ENCODE peak calls at places on chromosome 9, in ten cellular contexts. J is neural progenitor cell; H is fibroblast of villous mesenchyme; Z is stimulated activated CD4-positive, alpha-beta T cell treated with anti-CD3 and anti-CD28 coated beads, TNF-alpha, amount 100 ng/mL, for 48 hours; D is heart left ventricle; B is BJ; P is progenitor cell of endocrine pancreas; Q is retina; U is fibroblast of mammary gland; W is activated T-helper 9 cell treated with anti-CD3 and anti-CD28 coated beads, Interleukin-2, amount 50 U/mL, for 16 hours. M is an unnamed sample.

GRCh38 chr9:5392285-5392684 is 45.4 kb downstream of the PLGRKT start:
- DNase-seq in W (no peak), Q (no peak), Z (no peak), P (no peak), H (no peak), B (no peak), U (no peak), J (no peak), D (no peak), M (no peak)

GRCh38 chr9:133738039-133738805 is at the start of gene SARDH:
- DNase-seq in Q (peak; percentile 80), H (peak; percentile 53), Z (no peak), D (peak; percentile 53), J (peak; percentile 84), P (no peak), W (no peak), U (peak; percentile 32), B (no peak), M (peak; percentile 75)

GRCh38 chr9:95989304-95989703 is 113.8 kb downstream of the ERCC6L2 start:
- DNase-seq in W (no peak), Z (no peak), H (peak; percentile 21), Q (no peak), D (no peak), P (no peak), B (no peak), U (peak; percentile 49), J (no peak), M (no peak)

GRCh38 chr9:98701576-98701975 is 7.2 kb downstream of the GABBR2 start:
- DNase-seq in J (no peak), U (no peak), Q (no peak), D (no peak), W (no peak), H (no peak), B (no peak), Z (no peak), P (no peak), M (no peak)

GRCh38 chr9:82152181-82152580 is 163.6 kb downstream of the SPATA31D1 start:
- DNase-seq in P (no peak), Q (no peak), Z (no peak), D (no peak), U (peak; percentile 89), J (no peak), H (peak; percentile 65), B (peak; percentile 62), W (no peak), M (no peak)

GRCh38 chr9:117775576-117775975 is 71.4 kb downstream of the TLR4 start:
- DNase-seq in P (no peak), B (no peak), D (no peak), H (no peak), Q (no peak), W (no peak), U (no peak), Z (no peak), J (no peak), M (no peak)

GRCh38 chr9:36864491-36865410 is 169.3 kb downstream of the PAX5 start:
- DNase-seq in Z (no peak), P (no peak), J (peak; percentile 75), U (no peak), W (no peak), Q (peak; percentile 85), D (no peak), B (no peak), H (no peak), M (no peak)

GRCh38 chr9:126290871-126291270 is 35.8 kb upstream of the MVB12B start:
- DNase-seq in Q (no peak), P (peak; percentile 3), Z (no peak), W (no peak), U (no peak), D (no peak), B (no peak), J (no peak), H (no peak), M (no peak)

GRCh38 chr9:127283917-127284316 is 19.3 kb downstream of the GARNL3 start:
- DNase-seq in W (no peak), B (no peak), H (peak; percentile 51), J (peak; percentile 21), U (peak; percentile 53), D (no peak), P (no peak), Z (no peak), Q (no peak), M (peak; percentile 6)

GRCh38 chr9:105932276-105932675 is 237.9 kb downstream of the TMEM38B start:
- DNase-seq in D (no peak), J (no peak), B (no peak), W (no peak), Q (no peak), H (no peak), Z (no peak), P (no peak), U (no peak), M (no peak)

GRCh38 chr9:114007991-114008666 is 70.0 kb downstream of the AMBP start:
- DNase-seq in Z (no peak), B (no peak), D (no peak), J (no peak), Q (no peak), U (no peak), P (peak; percentile 8), W (no peak), H (no peak), M (no peak)

GRCh38 chr9:83538172-83538889 is at the start of gene FRMD3:
- DNase-seq in W (no peak), Z (peak; percentile 7), P (peak; percentile 78), D (peak; percentile 93), Q (peak; percentile 93), H (peak; percentile 64), B (peak; percentile 11), U (peak; percentile 49), J (peak; percentile 91), M (peak; percentile 61)

GRCh38 chr9:94819161-94819677 is 92.7 kb downstream of the AOPEP start:
- DNase-seq in Q (peak; percentile 29), D (peak; percentile 53), P (no peak), J (no peak), B (no peak), H (no peak), W (no peak), Z (no peak), U (no peak), M (no peak)

GRCh38 chr9:14978022-14979000 is 68.1 kb upstream of the FREM1 start:
- DNase-seq in J (no peak), D (no peak), H (no peak), B (no peak), P (no peak), U (no peak), Z (no peak), Q (peak; percentile 19), W (no peak), M (no peak)

GRCh38 chr9:131179561-131180219 is 54.3 kb downstream of the NUP214 start:
- DNase-seq in H (peak; percentile 95), P (no peak), Q (no peak), J (no peak), U (peak; percentile 84), D (no peak), B (peak; percentile 93), W (no peak), Z (no peak), M (peak; percentile 69)